ENCODE peak calls at places on chromosomes 4 and X, in ten cellular contexts. One of them, this sample, is unnamed.
A peak's percentile ranks its signal among the peaks of the same experiment; 100 is the strongest.

GRCh38 chr4:186829740-186830449 is 106.2 kb upstream of the FAT1 start:
- DNase-seq in left ventricle myocardium inferior: no peak
- DNase-seq in uterus: no peak
- DNase-seq in kidney epithelial cell: peak; percentile 47
- DNase-seq in heart right ventricle: no peak
- DNase-seq in adrenal gland: no peak
- DNase-seq in AG04450: no peak
- DNase-seq in stomach: no peak
- DNase-seq in bronchial epithelial cell: peak; percentile 90
- DNase-seq in breast epithelium: no peak
- DNase-seq in this sample: no peak

GRCh38 chrX:65697915-65698796 is 30.7 kb downstream of the MSN start:
- DNase-seq in left ventricle myocardium inferior: peak; percentile 44
- DNase-seq in uterus: no peak
- DNase-seq in kidney epithelial cell: no peak
- DNase-seq in heart right ventricle: peak; percentile 61
- DNase-seq in adrenal gland: peak; percentile 53
- DNase-seq in AG04450: no peak
- DNase-seq in stomach: peak; percentile 37
- DNase-seq in bronchial epithelial cell: no peak
- DNase-seq in breast epithelium: no peak
- DNase-seq in this sample: peak; percentile 33

GRCh38 chr4:177740563-177740962 is 298.3 kb upstream of the AGA start:
- DNase-seq in left ventricle myocardium inferior: no peak
- DNase-seq in uterus: no peak
- DNase-seq in kidney epithelial cell: no peak
- DNase-seq in heart right ventricle: no peak
- DNase-seq in adrenal gland: no peak
- DNase-seq in AG04450: no peak
- DNase-seq in stomach: no peak
- DNase-seq in bronchial epithelial cell: peak; percentile 18
- DNase-seq in breast epithelium: no peak
- DNase-seq in this sample: no peak

GRCh38 chrX:122943918-122944317 is 240.2 kb upstream of the GRIA3 start:
- DNase-seq in left ventricle myocardium inferior: no peak
- DNase-seq in uterus: no peak
- DNase-seq in kidney epithelial cell: peak; percentile 4
- DNase-seq in heart right ventricle: no peak
- DNase-seq in adrenal gland: no peak
- DNase-seq in AG04450: no peak
- DNase-seq in stomach: no peak
- DNase-seq in bronchial epithelial cell: peak; percentile 62
- DNase-seq in breast epithelium: no peak
- DNase-seq in this sample: no peak

GRCh38 chr4:162061214-162061613 is 102.6 kb downstream of the FSTL5 start:
- DNase-seq in left ventricle myocardium inferior: no peak
- DNase-seq in uterus: no peak
- DNase-seq in kidney epithelial cell: peak; percentile 14
- DNase-seq in heart right ventricle: no peak
- DNase-seq in adrenal gland: no peak
- DNase-seq in AG04450: no peak
- DNase-seq in stomach: no peak
- DNase-seq in bronchial epithelial cell: no peak
- DNase-seq in breast epithelium: no peak
- DNase-seq in this sample: no peak

GRCh38 chr4:3318561-3319021 is 25.8 kb downstream of the RGS12 start:
- DNase-seq in left ventricle myocardium inferior: no peak
- DNase-seq in uterus: no peak
- DNase-seq in kidney epithelial cell: no peak
- DNase-seq in heart right ventricle: no peak
- DNase-seq in adrenal gland: no peak
- DNase-seq in AG04450: no peak
- DNase-seq in stomach: peak; percentile 16
- DNase-seq in bronchial epithelial cell: no peak
- DNase-seq in breast epithelium: no peak
- DNase-seq in this sample: no peak

GRCh38 chrX:23742174-23742692 is 843 bp downstream of the ACOT9 start:
- DNase-seq in left ventricle myocardium inferior: no peak
- DNase-seq in uterus: peak; percentile 51
- DNase-seq in kidney epithelial cell: peak; percentile 37
- DNase-seq in heart right ventricle: peak; percentile 34
- DNase-seq in adrenal gland: peak; percentile 38
- DNase-seq in AG04450: no peak
- DNase-seq in stomach: peak; percentile 32
- DNase-seq in bronchial epithelial cell: peak; percentile 69
- DNase-seq in breast epithelium: peak; percentile 71
- DNase-seq in this sample: no peak

GRCh38 chr4:67030636-67031035 is 514.7 kb downstream of the CENPC start:
- DNase-seq in left ventricle myocardium inferior: no peak
- DNase-seq in uterus: no peak
- DNase-seq in kidney epithelial cell: no peak
- DNase-seq in heart right ventricle: no peak
- DNase-seq in adrenal gland: no peak
- DNase-seq in AG04450: no peak
- DNase-seq in stomach: no peak
- DNase-seq in bronchial epithelial cell: peak; percentile 90
- DNase-seq in breast epithelium: no peak
- DNase-seq in this sample: no peak

GRCh38 chr4:138981930-138982390 is 33.6 kb upstream of the NOCT start:
- DNase-seq in left ventricle myocardium inferior: no peak
- DNase-seq in uterus: peak; percentile 66
- DNase-seq in kidney epithelial cell: no peak
- DNase-seq in heart right ventricle: peak; percentile 48
- DNase-seq in adrenal gland: peak; percentile 58
- DNase-seq in AG04450: peak; percentile 13
- DNase-seq in stomach: no peak
- DNase-seq in bronchial epithelial cell: peak; percentile 74
- DNase-seq in breast epithelium: no peak
- DNase-seq in this sample: no peak

GRCh38 chr4:140556372-140557085 is 12.2 kb downstream of the UCP1 start:
- DNase-seq in left ventricle myocardium inferior: no peak
- DNase-seq in uterus: no peak
- DNase-seq in kidney epithelial cell: no peak
- DNase-seq in heart right ventricle: no peak
- DNase-seq in adrenal gland: no peak
- DNase-seq in AG04450: no peak
- DNase-seq in stomach: no peak
- DNase-seq in bronchial epithelial cell: peak; percentile 27
- DNase-seq in breast epithelium: no peak
- DNase-seq in this sample: no peak

GRCh38 chrX:10859353-10859752 is 239.0 kb upstream of the MID1 start:
- DNase-seq in left ventricle myocardium inferior: no peak
- DNase-seq in uterus: no peak
- DNase-seq in kidney epithelial cell: no peak
- DNase-seq in heart right ventricle: no peak
- DNase-seq in adrenal gland: no peak
- DNase-seq in AG04450: no peak
- DNase-seq in stomach: no peak
- DNase-seq in bronchial epithelial cell: no peak
- DNase-seq in breast epithelium: no peak
- DNase-seq in this sample: no peak

GRCh38 chrX:50071507-50071906 is 129.3 kb downstream of the AKAP4 start:
- DNase-seq in left ventricle myocardium inferior: no peak
- DNase-seq in uterus: no peak
- DNase-seq in kidney epithelial cell: no peak
- DNase-seq in heart right ventricle: no peak
- DNase-seq in adrenal gland: no peak
- DNase-seq in AG04450: no peak
- DNase-seq in stomach: no peak
- DNase-seq in bronchial epithelial cell: no peak
- DNase-seq in breast epithelium: no peak
- DNase-seq in this sample: no peak

GRCh38 chrX:50068293-50068568 is 132.6 kb downstream of the AKAP4 start:
- DNase-seq in left ventricle myocardium inferior: no peak
- DNase-seq in uterus: no peak
- DNase-seq in kidney epithelial cell: no peak
- DNase-seq in heart right ventricle: no peak
- DNase-seq in adrenal gland: no peak
- DNase-seq in AG04450: no peak
- DNase-seq in stomach: no peak
- DNase-seq in bronchial epithelial cell: peak; percentile 4
- DNase-seq in breast epithelium: no peak
- DNase-seq in this sample: no peak

GRCh38 chrX:50068893-50069292 is 131.9 kb downstream of the AKAP4 start:
- DNase-seq in left ventricle myocardium inferior: no peak
- DNase-seq in uterus: no peak
- DNase-seq in kidney epithelial cell: no peak
- DNase-seq in heart right ventricle: no peak
- DNase-seq in adrenal gland: no peak
- DNase-seq in AG04450: no peak
- DNase-seq in stomach: no peak
- DNase-seq in bronchial epithelial cell: no peak
- DNase-seq in breast epithelium: no peak
- DNase-seq in this sample: no peak

GRCh38 chrX:50066318-50066937 is 134.4 kb downstream of the AKAP4 start:
- DNase-seq in left ventricle myocardium inferior: no peak
- DNase-seq in uterus: no peak
- DNase-seq in kidney epithelial cell: no peak
- DNase-seq in heart right ventricle: no peak
- DNase-seq in adrenal gland: no peak
- DNase-seq in AG04450: no peak
- DNase-seq in stomach: no peak
- DNase-seq in bronchial epithelial cell: no peak
- DNase-seq in breast epithelium: no peak
- DNase-seq in this sample: no peak

DNA sequence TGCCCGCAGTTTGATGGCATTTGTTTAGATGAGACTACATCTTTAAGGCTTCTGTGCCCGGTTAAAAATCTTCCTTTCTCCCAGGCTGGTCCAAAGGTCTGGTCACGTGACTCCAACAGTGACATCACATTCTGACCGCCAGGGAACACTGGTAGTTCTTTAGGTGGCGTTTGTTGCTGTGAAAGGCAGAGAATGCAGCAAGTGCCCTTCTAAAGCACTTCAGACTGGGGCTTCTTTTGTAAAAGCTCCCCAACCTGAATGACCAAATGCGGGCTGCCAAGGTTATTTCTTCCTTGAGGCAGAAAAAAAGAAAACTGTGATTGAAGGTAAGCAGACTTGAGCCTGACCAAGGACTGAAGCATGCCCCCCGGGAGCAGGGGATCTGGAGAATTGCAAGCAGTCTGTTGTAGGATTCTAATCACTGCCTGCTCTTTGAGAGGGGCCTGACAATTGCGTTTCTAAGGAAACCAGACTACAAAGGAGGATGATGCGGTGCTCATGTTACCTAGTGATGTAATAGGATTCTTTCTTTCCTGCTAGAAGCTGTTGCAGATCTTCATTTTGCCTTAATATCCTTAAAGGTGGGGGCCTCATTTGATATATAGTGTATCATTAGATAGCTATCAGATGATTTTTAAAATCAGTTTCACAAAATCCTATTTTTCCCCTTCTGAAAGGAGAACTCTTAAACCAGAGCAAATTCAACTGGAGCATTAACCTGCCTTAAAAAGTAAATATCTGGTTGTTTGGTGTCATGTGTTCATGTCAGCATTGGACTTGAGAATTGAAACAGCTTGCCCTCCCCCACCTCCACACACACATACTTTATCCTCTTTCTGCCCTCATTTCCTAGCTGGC is 133.1 kb downstream of the AKAP4 start:
- DNase-seq in left ventricle myocardium inferior: no peak
- DNase-seq in uterus: peak; percentile 15
- DNase-seq in kidney epithelial cell: no peak
- DNase-seq in heart right ventricle: no peak
- DNase-seq in adrenal gland: peak; percentile 25
- DNase-seq in AG04450: no peak
- DNase-seq in stomach: no peak
- DNase-seq in bronchial epithelial cell: peak; percentile 9
- DNase-seq in breast epithelium: no peak
- DNase-seq in this sample: no peak
- TF ChIP-seq CTCF in left ventricle myocardium inferior: no peak
- TF ChIP-seq CTCF in uterus: no peak
- TF ChIP-seq CTCF in kidney epithelial cell: no peak
- TF ChIP-seq CTCF in heart right ventricle: no peak
- TF ChIP-seq CTCF in adrenal gland: no peak
- TF ChIP-seq CTCF in AG04450: peak; percentile 2
- TF ChIP-seq CTCF in stomach: no peak
- TF ChIP-seq CTCF in bronchial epithelial cell: no peak
- TF ChIP-seq CTCF in breast epithelium: no peak
- TF ChIP-seq CTCF in this sample: no peak

GRCh38 chr4:78298618-78299017 is 241.5 kb downstream of the FRAS1 start:
- DNase-seq in left ventricle myocardium inferior: no peak
- DNase-seq in uterus: no peak
- DNase-seq in kidney epithelial cell: no peak
- DNase-seq in heart right ventricle: no peak
- DNase-seq in adrenal gland: no peak
- DNase-seq in AG04450: no peak
- DNase-seq in stomach: no peak
- DNase-seq in bronchial epithelial cell: peak; percentile 77
- DNase-seq in breast epithelium: no peak
- DNase-seq in this sample: no peak
- H3K27me3 ChIP-seq in left ventricle myocardium inferior: no peaks in the 10 kb centered on the region
- H3K27me3 ChIP-seq in uterus: no peaks in the 10 kb centered on the region
- H3K27me3 ChIP-seq in kidney epithelial cell: no peaks in the 10 kb centered on the region
- H3K27me3 ChIP-seq in heart right ventricle: no peaks in the 10 kb centered on the region
- H3K27me3 ChIP-seq in adrenal gland: no peaks in the 10 kb centered on the region
- H3K27me3 ChIP-seq in AG04450: no peaks in the 10 kb centered on the region
- H3K27me3 ChIP-seq in stomach: no peaks in the 10 kb centered on the region
- H3K27me3 ChIP-seq in bronchial epithelial cell: no peaks in the 10 kb centered on the region
- H3K27me3 ChIP-seq in breast epithelium: no peaks in the 10 kb centered on the region
- H3K27me3 ChIP-seq in this sample: no peaks in the 10 kb centered on the region

GRCh38 chrX:145213504-145213903 is 33.8 kb upstream of the SPANXN1 start:
- DNase-seq in left ventricle myocardium inferior: no peak
- DNase-seq in uterus: no peak
- DNase-seq in kidney epithelial cell: no peak
- DNase-seq in heart right ventricle: no peak
- DNase-seq in adrenal gland: no peak
- DNase-seq in AG04450: no peak
- DNase-seq in stomach: no peak
- DNase-seq in bronchial epithelial cell: peak; percentile 0
- DNase-seq in breast epithelium: no peak
- DNase-seq in this sample: no peak
- TF ChIP-seq CTCF in left ventricle myocardium inferior: no peak
- TF ChIP-seq CTCF in uterus: no peak
- TF ChIP-seq CTCF in kidney epithelial cell: peak; percentile 43
- TF ChIP-seq CTCF in heart right ventricle: no peak
- TF ChIP-seq CTCF in adrenal gland: peak; percentile 38
- TF ChIP-seq CTCF in AG04450: no peak
- TF ChIP-seq CTCF in stomach: no peak
- TF ChIP-seq CTCF in bronchial epithelial cell: no peak
- TF ChIP-seq CTCF in breast epithelium: no peak
- TF ChIP-seq CTCF in this sample: no peak

DNA sequence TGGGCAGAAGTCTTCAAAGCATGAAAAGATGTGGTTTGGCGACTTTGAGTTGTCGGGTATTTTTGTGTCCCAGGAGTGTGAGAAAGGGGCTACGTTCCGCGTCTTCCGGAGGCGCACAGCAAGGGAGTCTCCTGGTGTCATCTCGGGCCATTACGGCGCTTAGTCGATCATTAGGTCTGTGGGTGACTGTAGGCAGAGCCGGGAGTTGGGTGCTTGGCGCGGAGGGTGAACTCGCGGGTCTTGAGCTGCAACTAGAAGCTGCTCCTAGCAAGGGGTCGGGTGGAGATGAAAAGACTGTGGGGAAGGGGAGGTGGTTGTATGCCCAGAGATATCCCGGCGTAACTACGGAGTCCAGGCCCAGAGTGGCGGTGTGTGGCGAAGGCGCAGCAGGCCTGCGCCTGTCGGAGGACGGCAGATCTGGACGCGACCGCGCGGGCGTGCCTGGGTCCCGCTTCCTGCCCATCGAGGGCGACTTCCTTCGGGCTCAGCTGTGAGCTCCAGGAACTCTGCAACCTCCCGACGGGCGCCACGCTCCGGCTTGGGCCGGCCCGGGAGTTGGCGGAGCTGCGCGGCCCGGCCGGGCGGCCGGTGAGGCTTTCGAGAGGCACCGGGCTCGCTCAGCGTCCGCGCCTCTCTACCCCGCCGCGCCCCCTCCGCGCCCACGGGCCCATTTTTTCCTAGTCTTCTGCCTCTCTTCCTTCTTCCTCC is 2.7 kb upstream of the NKX3-2 start:
- DNase-seq in left ventricle myocardium inferior: no peak
- DNase-seq in uterus: no peak
- DNase-seq in kidney epithelial cell: no peak
- DNase-seq in heart right ventricle: no peak
- DNase-seq in adrenal gland: no peak
- DNase-seq in AG04450: no peak
- DNase-seq in stomach: no peak
- DNase-seq in bronchial epithelial cell: no peak
- DNase-seq in breast epithelium: no peak
- DNase-seq in this sample: no peak
- H3K27me3 ChIP-seq in left ventricle myocardium inferior: peaks cover 100% of the 10 kb centered on the region
- H3K27me3 ChIP-seq in uterus: peaks cover 45% of the 10 kb centered on the region
- H3K27me3 ChIP-seq in kidney epithelial cell: peaks cover 67% of the 10 kb centered on the region
- H3K27me3 ChIP-seq in heart right ventricle: peaks cover 94% of the 10 kb centered on the region
- H3K27me3 ChIP-seq in adrenal gland: peaks cover 80% of the 10 kb centered on the region
- H3K27me3 ChIP-seq in AG04450: peaks cover 59% of the 10 kb centered on the region
- H3K27me3 ChIP-seq in stomach: peaks cover 32% of the 10 kb centered on the region
- H3K27me3 ChIP-seq in bronchial epithelial cell: peaks cover 33% of the 10 kb centered on the region
- H3K27me3 ChIP-seq in breast epithelium: peaks cover 81% of the 10 kb centered on the region
- H3K27me3 ChIP-seq in this sample: peaks cover 57% of the 10 kb centered on the region

This sample was measured in ascending aorta.